ENCODE peak calls at places on chromosomes 1 and 21, in eight cellular contexts. L is fibroblast of lung, W is endothelial cell of umbilical vein, H is hepatocyte, Z is GM23338, D is neural progenitor cell, A is mammary epithelial cell, M is PC-3. P is an unnamed sample.

GRCh38 chr1:226825037-226825745 is 45.2 kb upstream of the PSEN2 start:
- DNase-seq in L (no peak), W (no peak), H (no peak), Z (no peak), D (no peak), A (no peak), M (no peak), P (no peak)

GRCh38 chr1:82775402-82776000 is 974.8 kb downstream of the ADGRL2 start:
- DNase-seq in L (peak), W (peak), H (peak), Z (peak), D (peak), A (peak), M (peak), P (no peak)

GRCh38 chr1:21232044-21232443 is 55.3 kb upstream of the EIF4G3 start:
- DNase-seq in L (peak), W (peak), H (peak), Z (peak), D (peak), A (peak), M (peak), P (no peak)

GRCh38 chr1:165235158-165235776 is 121.2 kb downstream of the LMX1A start:
- DNase-seq in L (no peak), W (no peak), H (peak), Z (peak), D (peak), A (no peak), M (no peak), P (no peak)

GRCh38 chr1:21436488-21437340 is 3.2 kb upstream of the NBPF3 start:
- DNase-seq in L (no peak), W (no peak), H (peak), Z (peak), D (peak), A (no peak), M (peak), P (no peak)

GRCh38 chr21:42454221-42454570 is 41.8 kb downstream of the RSPH1 start:
- DNase-seq in L (no peak), W (no peak), H (no peak), Z (no peak), D (no peak), A (no peak), M (no peak), P (no peak)

GRCh38 chr1:231153726-231154125 is 8.1 kb upstream of the TRIM67 start:
- DNase-seq in L (no peak), W (no peak), H (no peak), Z (no peak), D (no peak), A (no peak), M (no peak), P (no peak)

GRCh38 chr1:57424231-57425027 is 569 bp upstream of the DAB1 start:
- DNase-seq in L (peak), W (no peak), H (peak), Z (peak), D (peak), A (no peak), M (no peak), P (peak)

GRCh38 chr1:52404975-52405338 is 555 bp downstream of the PRPF38A start:
- DNase-seq in L (no peak), W (no peak), H (no peak), Z (no peak), D (no peak), A (no peak), M (no peak), P (no peak)

DNA sequence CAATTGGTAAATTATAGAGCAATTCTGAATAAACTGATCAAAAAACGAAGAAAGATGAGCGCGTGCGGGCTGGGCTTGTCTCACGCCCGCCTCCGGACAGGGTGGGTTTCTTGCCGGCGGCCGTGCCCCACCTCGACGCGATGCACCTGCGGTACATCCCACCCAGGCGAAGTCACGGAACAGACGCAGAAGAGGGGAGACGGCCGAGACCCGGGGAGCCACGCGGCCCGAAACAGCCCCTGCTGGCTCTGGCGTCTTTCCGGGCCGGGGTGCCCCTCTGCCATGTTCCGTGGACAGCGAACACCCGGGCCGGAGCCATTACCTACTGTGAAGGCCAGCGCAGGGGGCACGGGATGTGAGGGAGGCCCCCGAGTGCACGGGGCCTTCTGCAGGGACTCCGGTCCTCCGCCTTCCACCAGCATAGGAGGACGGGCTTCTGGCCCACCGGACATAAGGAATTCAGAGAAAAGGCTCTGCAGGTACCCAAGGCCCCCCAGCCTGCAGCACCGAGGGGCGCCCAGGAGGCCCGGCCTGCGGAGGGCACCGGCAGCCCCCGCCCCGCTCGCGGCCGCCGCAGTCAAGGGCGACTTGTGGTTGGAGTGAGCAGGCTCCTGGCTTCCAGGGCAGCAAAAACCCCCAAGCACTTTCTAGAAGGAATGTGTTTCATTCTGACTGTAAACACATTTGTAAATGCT is 7.6 kb upstream of the C1QTNF12 start:
- DNase-seq in L (no peak), W (no peak), H (no peak), Z (no peak), D (no peak), A (no peak), M (no peak), P (no peak)
- H3K4me2 ChIP-seq in L (no peak), W (no peak), H (no peak), Z (no peak), D (no peak), A (no peak), M (no peak), P (no peak)

GRCh38 chr1:220184503-220184902 is 87.8 kb downstream of the RAB3GAP2 start:
- DNase-seq in L (no peak), W (no peak), H (no peak), Z (no peak), D (no peak), A (no peak), M (no peak), P (peak)

GRCh38 chr1:220186752-220187151 is 85.5 kb downstream of the RAB3GAP2 start:
- DNase-seq in L (no peak), W (no peak), H (no peak), Z (no peak), D (no peak), A (no peak), M (no peak), P (no peak)

DNA sequence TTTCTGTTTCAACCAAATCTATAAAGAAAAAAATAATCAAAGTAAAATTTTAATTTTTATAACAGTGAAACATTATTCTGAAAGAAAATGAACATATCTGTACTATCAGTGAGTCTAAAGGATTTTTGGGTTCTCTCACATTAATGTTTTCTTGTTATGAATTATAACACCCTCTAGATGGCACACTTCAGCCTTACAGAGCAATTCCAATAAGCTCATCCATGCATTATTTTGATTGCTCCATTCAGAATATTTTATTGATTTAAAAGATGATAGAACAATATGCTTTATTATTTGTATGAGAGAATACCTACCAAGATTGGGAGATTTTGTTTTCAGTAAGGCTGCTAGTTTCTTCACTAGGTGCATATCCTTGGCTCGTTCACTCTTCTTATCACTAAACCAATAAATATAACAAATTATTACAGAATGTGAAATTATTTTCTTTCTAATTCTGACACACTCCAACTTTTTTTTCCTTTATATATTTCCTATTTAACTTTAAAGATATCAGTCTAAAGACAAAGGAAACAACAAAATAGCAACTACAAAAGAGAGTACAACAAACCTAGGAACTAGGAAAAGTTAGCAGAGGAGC is 82.4 kb downstream of the RAB3GAP2 start:
- DNase-seq in L (peak), W (peak), H (peak), Z (no peak), D (peak), A (peak), M (peak), P (peak)
- TF ChIP-seq CTCF in L (peak), W (peak), H (peak), Z (peak), D (peak), A (peak), M (peak), P (peak)

GRCh38 chr1:16612332-16613172 is 812 bp downstream of the NBPF1 start:
- DNase-seq in L (peak), W (peak), H (peak), Z (peak), D (peak), A (peak), M (peak), P (peak)

GRCh38 chr1:16617101-16617727 is 3.9 kb upstream of the NBPF1 start:
- DNase-seq in L (no peak), W (no peak), H (no peak), Z (peak), D (peak), A (no peak), M (no peak), P (no peak)

GRCh38 chr1:16614361-16615252 is 1.2 kb upstream of the NBPF1 start:
- DNase-seq in L (no peak), W (no peak), H (no peak), Z (no peak), D (peak), A (no peak), M (no peak), P (no peak)

GRCh38 chr1:16615253-16616252 is 2.2 kb upstream of the NBPF1 start:
- DNase-seq in L (no peak), W (no peak), H (no peak), Z (no peak), D (no peak), A (no peak), M (no peak), P (no peak)

DNA sequence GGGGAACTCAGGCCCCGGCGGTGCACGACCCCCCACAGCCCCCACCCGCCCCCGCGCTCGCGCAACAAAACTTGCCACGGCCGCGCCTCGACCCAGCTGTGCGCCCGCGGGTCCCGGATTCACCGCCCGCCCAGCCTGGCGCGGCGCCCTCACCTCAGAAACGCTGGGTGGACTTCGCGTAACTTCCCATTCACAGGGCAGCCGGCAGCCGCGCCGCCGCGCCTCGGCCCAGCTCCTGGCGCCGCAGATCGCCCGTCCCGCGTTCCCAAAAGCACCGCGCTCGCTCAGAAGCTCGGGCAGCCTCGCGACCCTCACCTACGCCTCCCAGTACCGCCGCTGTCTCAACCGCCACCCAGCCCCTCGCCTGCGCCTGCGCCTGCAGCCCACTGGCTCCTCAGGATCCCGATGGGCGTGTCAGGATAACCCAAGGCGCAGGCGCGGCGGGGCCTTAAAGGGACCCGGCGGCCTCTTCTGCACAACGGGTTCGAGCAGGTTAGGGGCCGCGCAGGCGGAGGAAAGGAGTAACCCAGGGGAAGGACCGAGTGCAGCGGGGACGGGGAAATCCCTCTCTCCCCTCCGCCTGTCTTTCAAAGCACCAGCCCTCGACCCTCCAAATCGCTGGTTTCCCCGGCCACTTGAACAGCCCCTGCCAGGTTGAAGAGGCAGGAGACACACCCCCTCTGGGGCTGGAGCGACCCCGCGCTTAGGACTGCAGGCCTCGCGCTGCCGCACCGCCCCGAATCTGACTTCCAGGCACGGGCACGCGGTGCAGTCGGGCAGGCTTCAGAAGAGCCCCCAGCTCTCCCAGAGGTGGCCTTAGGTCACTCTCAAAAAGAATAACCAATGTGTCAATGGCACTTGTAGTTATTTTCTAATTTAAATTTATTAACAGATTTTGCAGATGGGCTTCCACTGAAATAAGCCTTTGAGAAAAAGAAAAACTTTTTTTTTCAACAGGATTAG is at the start of gene NBPF1:
- DNase-seq in L (peak), W (peak), H (peak), Z (peak), D (peak), A (peak), M (peak), P (peak)
- H2AFZ ChIP-seq in L (peak), W (peak), H (peak), Z (peak), D (peak), A (peak), M (peak), P (peak)

GRCh38 chr1:197124376-197124775 is 22.1 kb downstream of the ASPM start:
- DNase-seq in L (no peak), W (no peak), H (no peak), Z (no peak), D (no peak), A (no peak), M (no peak), P (no peak)

GRCh38 chr1:197127513-197127912 is 19.0 kb downstream of the ASPM start:
- DNase-seq in L (peak), W (no peak), H (no peak), Z (no peak), D (no peak), A (no peak), M (no peak), P (no peak)

GRCh38 chr1:197130677-197131304 is 15.7 kb downstream of the ASPM start:
- DNase-seq in L (peak), W (peak), H (peak), Z (peak), D (no peak), A (peak), M (peak), P (peak)

GRCh38 chr1:197126698-197127097 is 19.8 kb downstream of the ASPM start:
- DNase-seq in L (no peak), W (peak), H (no peak), Z (no peak), D (no peak), A (no peak), M (no peak), P (peak)

DNA sequence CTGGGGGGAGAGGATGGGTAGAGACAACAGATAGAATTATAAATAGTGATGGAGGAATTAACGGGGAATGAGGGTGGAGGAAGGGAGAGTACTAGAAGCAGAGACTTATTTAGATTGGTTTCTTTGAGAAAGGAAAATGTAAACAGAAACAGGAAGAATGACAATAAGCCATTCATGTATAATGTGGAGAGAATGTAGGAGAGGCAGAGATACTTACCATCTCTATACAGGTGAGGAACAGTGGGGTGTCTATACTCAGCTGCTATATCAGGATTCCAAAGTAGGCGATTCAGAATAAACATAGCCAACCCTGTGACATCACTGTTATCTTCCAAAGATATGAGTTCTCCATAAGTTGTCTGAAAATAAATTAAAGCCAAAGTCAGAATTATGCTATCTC is 16.8 kb downstream of the ASPM start:
- DNase-seq in L (no peak), W (no peak), H (no peak), Z (peak), D (no peak), A (no peak), M (no peak), P (no peak)
- H3K4me2 ChIP-seq in L (no peak), W (no peak), H (no peak), Z (peak), D (no peak), A (no peak), M (peak), P (no peak)

DNA sequence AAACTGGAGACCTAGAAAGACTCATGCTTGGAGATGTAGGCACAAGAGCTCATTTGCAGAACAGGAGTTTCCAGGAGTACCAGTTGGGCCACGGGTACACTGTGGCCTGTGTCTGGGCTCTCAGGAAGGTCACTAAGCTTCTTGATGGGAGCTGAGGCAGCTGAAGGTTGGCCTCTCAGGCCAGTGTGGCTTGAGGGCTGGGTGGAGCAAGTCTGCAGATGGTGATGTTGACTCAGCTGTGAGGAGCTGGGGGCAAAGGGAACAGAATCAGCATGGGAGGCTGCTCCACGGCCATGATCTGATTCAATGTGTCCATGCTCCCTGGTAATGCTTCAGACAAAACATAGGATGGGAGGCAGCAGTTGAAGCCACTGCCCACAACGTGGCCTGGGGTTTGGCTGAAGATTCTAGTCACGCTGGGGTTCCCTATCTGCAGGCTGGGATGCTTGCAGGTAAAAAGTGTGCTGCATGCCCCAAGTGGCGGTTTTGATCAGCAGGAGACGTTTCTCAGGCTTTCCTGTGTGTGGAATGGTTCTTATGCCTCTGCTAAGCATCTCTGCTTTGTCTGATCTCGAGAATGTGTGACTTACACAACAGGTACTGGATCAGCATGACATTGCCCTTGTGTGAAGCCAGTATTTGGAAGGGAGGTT is 15.4 kb upstream of the TENT5C start:
- DNase-seq in L (no peak), W (no peak), H (no peak), Z (peak), D (no peak), A (no peak), M (peak), P (no peak)
- TF ChIP-seq CTCF in L (no peak), W (no peak), H (no peak), Z (no peak), D (no peak), A (no peak), M (no peak), P (no peak)

GRCh38 chr1:79847715-79848114 is 841.2 kb upstream of the ADGRL4 start:
- DNase-seq in L (no peak), W (no peak), H (no peak), Z (no peak), D (peak), A (no peak), M (no peak), P (no peak)

GRCh38 chr1:79849388-79849787 is 842.9 kb upstream of the ADGRL4 start:
- DNase-seq in L (no peak), W (no peak), H (no peak), Z (no peak), D (no peak), A (no peak), M (no peak), P (no peak)

GRCh38 chr1:79848316-79848715 is 841.8 kb upstream of the ADGRL4 start:
- DNase-seq in L (no peak), W (no peak), H (no peak), Z (no peak), D (no peak), A (peak), M (peak), P (no peak)

GRCh38 chr1:79842811-79843210 is 836.3 kb upstream of the ADGRL4 start:
- DNase-seq in L (no peak), W (no peak), H (no peak), Z (no peak), D (no peak), A (no peak), M (no peak), P (no peak)

GRCh38 chr1:79845951-79846350 is 839.4 kb upstream of the ADGRL4 start:
- DNase-seq in L (peak), W (no peak), H (no peak), Z (no peak), D (no peak), A (no peak), M (no peak), P (peak)
- H2AFZ ChIP-seq in L (no peak), W (no peak), H (no peak), Z (no peak), D (no peak), A (no peak), M (no peak), P (no peak)

GRCh38 chr1:17432412-17432811 is 7.1 kb downstream of the RCC2 start:
- DNase-seq in L (no peak), W (no peak), H (no peak), Z (no peak), D (no peak), A (no peak), M (no peak), P (no peak)
- H3K4me2 ChIP-seq in L (no peak), W (no peak), H (no peak), Z (peak), D (no peak), A (no peak), M (no peak), P (no peak)

GRCh38 chr1:248737457-248737856 is 18.1 kb downstream of the LYPD8 start:
- DNase-seq in L (no peak), W (no peak), H (no peak), Z (no peak), D (no peak), A (no peak), M (no peak), P (no peak)
- TF ChIP-seq CTCF in L (no peak), W (no peak), H (no peak), Z (no peak), D (no peak), A (no peak), M (no peak), P (no peak)

P was measured in astrocyte.